ENCODE peak calls at places on chromosome 16, in nine cellular contexts. One of them, this sample, is unnamed.

GRCh38 chr16:69115361-69115760 is 9.9 kb downstream of the HAS3 start:
- DNase-seq in CD8-positive, alpha-beta memory T cell: no peak
- DNase-seq in amygdala: no peak
- DNase-seq in RWPE1: no peak
- DNase-seq in T-helper 17 cell: no peak
- DNase-seq in caudate nucleus: no peak
- DNase-seq in stimulated activated CD4-positive, alpha-beta T cell treated with anti-CD3 and anti-CD28 coated beads, TNF-alpha, amount 100 ng/mL, for 24 hours: no peak
- DNase-seq in SK-N-SH: no peak
- DNase-seq in H7: peak
- DNase-seq in this sample: no peak

GRCh38 chr16:81744911-81745310 is 34.2 kb upstream of the PLCG2 start:
- DNase-seq in amygdala: no peak
- DNase-seq in H7: no peak
- DNase-seq in CD8-positive, alpha-beta memory T cell: no peak
- DNase-seq in T-helper 17 cell: no peak
- DNase-seq in SK-N-SH: no peak
- DNase-seq in RWPE1: no peak
- DNase-seq in stimulated activated CD4-positive, alpha-beta T cell treated with anti-CD3 and anti-CD28 coated beads, TNF-alpha, amount 100 ng/mL, for 24 hours: no peak
- DNase-seq in caudate nucleus: no peak
- DNase-seq in this sample: no peak

GRCh38 chr16:56558024-56558747 is 6.7 kb upstream of the MT4 start:
- DNase-seq in H7: no peak
- DNase-seq in T-helper 17 cell: no peak
- DNase-seq in SK-N-SH: peak
- DNase-seq in CD8-positive, alpha-beta memory T cell: no peak
- DNase-seq in RWPE1: peak
- DNase-seq in amygdala: no peak
- DNase-seq in stimulated activated CD4-positive, alpha-beta T cell treated with anti-CD3 and anti-CD28 coated beads, TNF-alpha, amount 100 ng/mL, for 24 hours: no peak
- DNase-seq in caudate nucleus: peak
- DNase-seq in this sample: no peak

GRCh38 chr16:17082126-17082882 is 388.5 kb downstream of the XYLT1 start:
- DNase-seq in T-helper 17 cell: no peak
- DNase-seq in CD8-positive, alpha-beta memory T cell: no peak
- DNase-seq in RWPE1: no peak
- DNase-seq in H7: no peak
- DNase-seq in amygdala: no peak
- DNase-seq in caudate nucleus: no peak
- DNase-seq in SK-N-SH: no peak
- DNase-seq in stimulated activated CD4-positive, alpha-beta T cell treated with anti-CD3 and anti-CD28 coated beads, TNF-alpha, amount 100 ng/mL, for 24 hours: no peak
- DNase-seq in this sample: no peak

GRCh38 chr16:88768041-88768876 is 16.8 kb downstream of the PIEZO1 start:
- DNase-seq in H7: no peak
- DNase-seq in stimulated activated CD4-positive, alpha-beta T cell treated with anti-CD3 and anti-CD28 coated beads, TNF-alpha, amount 100 ng/mL, for 24 hours: no peak
- DNase-seq in T-helper 17 cell: no peak
- DNase-seq in CD8-positive, alpha-beta memory T cell: no peak
- DNase-seq in caudate nucleus: peak
- DNase-seq in SK-N-SH: peak
- DNase-seq in RWPE1: no peak
- DNase-seq in amygdala: no peak
- DNase-seq in this sample: no peak

GRCh38 chr16:89712476-89712805 is 8.3 kb downstream of the VPS9D1 start:
- DNase-seq in T-helper 17 cell: no peak
- DNase-seq in caudate nucleus: no peak
- DNase-seq in SK-N-SH: peak
- DNase-seq in amygdala: no peak
- DNase-seq in CD8-positive, alpha-beta memory T cell: no peak
- DNase-seq in H7: no peak
- DNase-seq in stimulated activated CD4-positive, alpha-beta T cell treated with anti-CD3 and anti-CD28 coated beads, TNF-alpha, amount 100 ng/mL, for 24 hours: no peak
- DNase-seq in RWPE1: no peak
- DNase-seq in this sample: no peak

GRCh38 chr16:59021751-59022150 is 287.6 kb upstream of the GOT2 start:
- DNase-seq in CD8-positive, alpha-beta memory T cell: no peak
- DNase-seq in caudate nucleus: no peak
- DNase-seq in T-helper 17 cell: no peak
- DNase-seq in RWPE1: peak
- DNase-seq in H7: no peak
- DNase-seq in stimulated activated CD4-positive, alpha-beta T cell treated with anti-CD3 and anti-CD28 coated beads, TNF-alpha, amount 100 ng/mL, for 24 hours: no peak
- DNase-seq in amygdala: no peak
- DNase-seq in SK-N-SH: no peak
- DNase-seq in this sample: peak

GRCh38 chr16:88337538-88337937 is 45.2 kb upstream of the ZNF469 start:
- DNase-seq in amygdala: no peak
- DNase-seq in SK-N-SH: no peak
- DNase-seq in caudate nucleus: no peak
- DNase-seq in T-helper 17 cell: no peak
- DNase-seq in CD8-positive, alpha-beta memory T cell: no peak
- DNase-seq in RWPE1: no peak
- DNase-seq in stimulated activated CD4-positive, alpha-beta T cell treated with anti-CD3 and anti-CD28 coated beads, TNF-alpha, amount 100 ng/mL, for 24 hours: no peak
- DNase-seq in H7: no peak
- DNase-seq in this sample: no peak

GRCh38 chr16:56625140-56625942 is at the start of gene MT1E:
- DNase-seq in H7: peak
- DNase-seq in caudate nucleus: peak
- DNase-seq in stimulated activated CD4-positive, alpha-beta T cell treated with anti-CD3 and anti-CD28 coated beads, TNF-alpha, amount 100 ng/mL, for 24 hours: peak
- DNase-seq in T-helper 17 cell: no peak
- DNase-seq in amygdala: no peak
- DNase-seq in SK-N-SH: peak
- DNase-seq in RWPE1: peak
- DNase-seq in CD8-positive, alpha-beta memory T cell: no peak
- DNase-seq in this sample: peak

GRCh38 chr16:59385953-59386352 is 651.8 kb upstream of the GOT2 start:
- DNase-seq in caudate nucleus: no peak
- DNase-seq in stimulated activated CD4-positive, alpha-beta T cell treated with anti-CD3 and anti-CD28 coated beads, TNF-alpha, amount 100 ng/mL, for 24 hours: no peak
- DNase-seq in H7: no peak
- DNase-seq in SK-N-SH: no peak
- DNase-seq in RWPE1: no peak
- DNase-seq in T-helper 17 cell: no peak
- DNase-seq in amygdala: no peak
- DNase-seq in CD8-positive, alpha-beta memory T cell: no peak
- DNase-seq in this sample: no peak

GRCh38 chr16:78220571-78220970 is 121.1 kb downstream of the WWOX start:
- DNase-seq in T-helper 17 cell: no peak
- DNase-seq in stimulated activated CD4-positive, alpha-beta T cell treated with anti-CD3 and anti-CD28 coated beads, TNF-alpha, amount 100 ng/mL, for 24 hours: no peak
- DNase-seq in H7: no peak
- DNase-seq in amygdala: no peak
- DNase-seq in RWPE1: no peak
- DNase-seq in SK-N-SH: no peak
- DNase-seq in caudate nucleus: no peak
- DNase-seq in CD8-positive, alpha-beta memory T cell: no peak
- DNase-seq in this sample: no peak

GRCh38 chr16:12131755-12132154 is 155.2 kb downstream of the SNX29 start:
- DNase-seq in SK-N-SH: no peak
- DNase-seq in caudate nucleus: no peak
- DNase-seq in stimulated activated CD4-positive, alpha-beta T cell treated with anti-CD3 and anti-CD28 coated beads, TNF-alpha, amount 100 ng/mL, for 24 hours: no peak
- DNase-seq in H7: no peak
- DNase-seq in RWPE1: no peak
- DNase-seq in CD8-positive, alpha-beta memory T cell: no peak
- DNase-seq in amygdala: no peak
- DNase-seq in T-helper 17 cell: no peak
- DNase-seq in this sample: no peak

GRCh38 chr16:30358577-30358936 is 3.4 kb upstream of the CD2BP2 start:
- DNase-seq in H7: no peak
- DNase-seq in SK-N-SH: no peak
- DNase-seq in CD8-positive, alpha-beta memory T cell: no peak
- DNase-seq in T-helper 17 cell: no peak
- DNase-seq in amygdala: no peak
- DNase-seq in RWPE1: no peak
- DNase-seq in caudate nucleus: no peak
- DNase-seq in stimulated activated CD4-positive, alpha-beta T cell treated with anti-CD3 and anti-CD28 coated beads, TNF-alpha, amount 100 ng/mL, for 24 hours: no peak
- DNase-seq in this sample: no peak

GRCh38 chr16:53511403-53512280 is 8.6 kb upstream of the AKTIP start:
- DNase-seq in amygdala: no peak
- DNase-seq in T-helper 17 cell: no peak
- DNase-seq in CD8-positive, alpha-beta memory T cell: no peak
- DNase-seq in SK-N-SH: no peak
- DNase-seq in H7: no peak
- DNase-seq in RWPE1: no peak
- DNase-seq in caudate nucleus: no peak
- DNase-seq in stimulated activated CD4-positive, alpha-beta T cell treated with anti-CD3 and anti-CD28 coated beads, TNF-alpha, amount 100 ng/mL, for 24 hours: no peak
- DNase-seq in this sample: peak

GRCh38 chr16:67966549-67967182 is 1.8 kb downstream of the SLC12A4 start:
- DNase-seq in RWPE1: no peak
- DNase-seq in CD8-positive, alpha-beta memory T cell: no peak
- DNase-seq in amygdala: no peak
- DNase-seq in caudate nucleus: no peak
- DNase-seq in T-helper 17 cell: no peak
- DNase-seq in SK-N-SH: no peak
- DNase-seq in stimulated activated CD4-positive, alpha-beta T cell treated with anti-CD3 and anti-CD28 coated beads, TNF-alpha, amount 100 ng/mL, for 24 hours: no peak
- DNase-seq in H7: peak
- DNase-seq in this sample: peak

GRCh38 chr16:51522902-51523301 is 371.8 kb upstream of the SALL1 start:
- DNase-seq in T-helper 17 cell: no peak
- DNase-seq in stimulated activated CD4-positive, alpha-beta T cell treated with anti-CD3 and anti-CD28 coated beads, TNF-alpha, amount 100 ng/mL, for 24 hours: no peak
- DNase-seq in caudate nucleus: no peak
- DNase-seq in amygdala: no peak
- DNase-seq in RWPE1: no peak
- DNase-seq in SK-N-SH: no peak
- DNase-seq in CD8-positive, alpha-beta memory T cell: no peak
- DNase-seq in H7: no peak
- DNase-seq in this sample: no peak

GRCh38 chr16:21339269-21339641 is 61.2 kb upstream of the CRYM start:
- DNase-seq in caudate nucleus: no peak
- DNase-seq in amygdala: no peak
- DNase-seq in RWPE1: no peak
- DNase-seq in SK-N-SH: no peak
- DNase-seq in CD8-positive, alpha-beta memory T cell: no peak
- DNase-seq in stimulated activated CD4-positive, alpha-beta T cell treated with anti-CD3 and anti-CD28 coated beads, TNF-alpha, amount 100 ng/mL, for 24 hours: no peak
- DNase-seq in H7: no peak
- DNase-seq in T-helper 17 cell: no peak
- DNase-seq in this sample: no peak

GRCh38 chr16:71726491-71727319 is 2.2 kb upstream of the PHLPP2 start:
- DNase-seq in H7: no peak
- DNase-seq in stimulated activated CD4-positive, alpha-beta T cell treated with anti-CD3 and anti-CD28 coated beads, TNF-alpha, amount 100 ng/mL, for 24 hours: no peak
- DNase-seq in amygdala: no peak
- DNase-seq in CD8-positive, alpha-beta memory T cell: no peak
- DNase-seq in SK-N-SH: no peak
- DNase-seq in caudate nucleus: no peak
- DNase-seq in RWPE1: no peak
- DNase-seq in T-helper 17 cell: no peak
- DNase-seq in this sample: no peak

GRCh38 chr16:48000622-48001021 is 155.2 kb downstream of the ABCC12 start:
- DNase-seq in T-helper 17 cell: no peak
- DNase-seq in SK-N-SH: no peak
- DNase-seq in RWPE1: no peak
- DNase-seq in caudate nucleus: no peak
- DNase-seq in H7: no peak
- DNase-seq in CD8-positive, alpha-beta memory T cell: no peak
- DNase-seq in stimulated activated CD4-positive, alpha-beta T cell treated with anti-CD3 and anti-CD28 coated beads, TNF-alpha, amount 100 ng/mL, for 24 hours: no peak
- DNase-seq in amygdala: no peak
- DNase-seq in this sample: no peak

GRCh38 chr16:73768786-73769203 is 527.8 kb upstream of the PSMD7 start:
- DNase-seq in CD8-positive, alpha-beta memory T cell: no peak
- DNase-seq in RWPE1: no peak
- DNase-seq in caudate nucleus: no peak
- DNase-seq in SK-N-SH: no peak
- DNase-seq in H7: no peak
- DNase-seq in stimulated activated CD4-positive, alpha-beta T cell treated with anti-CD3 and anti-CD28 coated beads, TNF-alpha, amount 100 ng/mL, for 24 hours: no peak
- DNase-seq in amygdala: no peak
- DNase-seq in T-helper 17 cell: no peak
- DNase-seq in this sample: no peak

GRCh38 chr16:49856741-49857330 is 924 bp upstream of the ZNF423 start:
- DNase-seq in T-helper 17 cell: no peak
- DNase-seq in SK-N-SH: peak
- DNase-seq in CD8-positive, alpha-beta memory T cell: no peak
- DNase-seq in caudate nucleus: peak
- DNase-seq in amygdala: peak
- DNase-seq in stimulated activated CD4-positive, alpha-beta T cell treated with anti-CD3 and anti-CD28 coated beads, TNF-alpha, amount 100 ng/mL, for 24 hours: no peak
- DNase-seq in H7: peak
- DNase-seq in RWPE1: peak
- DNase-seq in this sample: peak

GRCh38 chr16:680967-681745 is 946 bp downstream of the STUB1 start:
- DNase-seq in amygdala: no peak
- DNase-seq in T-helper 17 cell: no peak
- DNase-seq in H7: peak
- DNase-seq in CD8-positive, alpha-beta memory T cell: no peak
- DNase-seq in SK-N-SH: no peak
- DNase-seq in RWPE1: no peak
- DNase-seq in caudate nucleus: no peak
- DNase-seq in stimulated activated CD4-positive, alpha-beta T cell treated with anti-CD3 and anti-CD28 coated beads, TNF-alpha, amount 100 ng/mL, for 24 hours: no peak
- DNase-seq in this sample: peak

GRCh38 chr16:53220585-53220984 is 165.8 kb downstream of the CHD9 start:
- DNase-seq in H7: peak
- DNase-seq in SK-N-SH: peak
- DNase-seq in stimulated activated CD4-positive, alpha-beta T cell treated with anti-CD3 and anti-CD28 coated beads, TNF-alpha, amount 100 ng/mL, for 24 hours: no peak
- DNase-seq in caudate nucleus: no peak
- DNase-seq in RWPE1: no peak
- DNase-seq in CD8-positive, alpha-beta memory T cell: no peak
- DNase-seq in T-helper 17 cell: no peak
- DNase-seq in amygdala: no peak
- DNase-seq in this sample: no peak

GRCh38 chr16:82070656-82071369 is 35.8 kb downstream of the HSD17B2 start:
- DNase-seq in H7: no peak
- DNase-seq in stimulated activated CD4-positive, alpha-beta T cell treated with anti-CD3 and anti-CD28 coated beads, TNF-alpha, amount 100 ng/mL, for 24 hours: no peak
- DNase-seq in RWPE1: peak
- DNase-seq in CD8-positive, alpha-beta memory T cell: no peak
- DNase-seq in SK-N-SH: no peak
- DNase-seq in amygdala: no peak
- DNase-seq in caudate nucleus: no peak
- DNase-seq in T-helper 17 cell: no peak
- DNase-seq in this sample: peak

GRCh38 chr16:48250520-48251278 is 3.4 kb upstream of the ABCC11 start:
- DNase-seq in SK-N-SH: peak
- DNase-seq in stimulated activated CD4-positive, alpha-beta T cell treated with anti-CD3 and anti-CD28 coated beads, TNF-alpha, amount 100 ng/mL, for 24 hours: no peak
- DNase-seq in T-helper 17 cell: no peak
- DNase-seq in amygdala: no peak
- DNase-seq in caudate nucleus: no peak
- DNase-seq in H7: no peak
- DNase-seq in RWPE1: no peak
- DNase-seq in CD8-positive, alpha-beta memory T cell: no peak
- DNase-seq in this sample: no peak

GRCh38 chr16:70782237-70782636 is 18.7 kb downstream of the VAC14 start:
- DNase-seq in caudate nucleus: no peak
- DNase-seq in H7: no peak
- DNase-seq in T-helper 17 cell: no peak
- DNase-seq in amygdala: no peak
- DNase-seq in stimulated activated CD4-positive, alpha-beta T cell treated with anti-CD3 and anti-CD28 coated beads, TNF-alpha, amount 100 ng/mL, for 24 hours: no peak
- DNase-seq in RWPE1: no peak
- DNase-seq in CD8-positive, alpha-beta memory T cell: no peak
- DNase-seq in SK-N-SH: no peak
- DNase-seq in this sample: no peak

GRCh38 chr16:88528902-88529318 is 41.3 kb upstream of the ZC3H18 start:
- DNase-seq in SK-N-SH: no peak
- DNase-seq in H7: no peak
- DNase-seq in amygdala: no peak
- DNase-seq in T-helper 17 cell: no peak
- DNase-seq in CD8-positive, alpha-beta memory T cell: no peak
- DNase-seq in stimulated activated CD4-positive, alpha-beta T cell treated with anti-CD3 and anti-CD28 coated beads, TNF-alpha, amount 100 ng/mL, for 24 hours: no peak
- DNase-seq in RWPE1: no peak
- DNase-seq in caudate nucleus: no peak
- DNase-seq in this sample: no peak

GRCh38 chr16:81181013-81181720 is 57.3 kb upstream of the BCO1 start:
- DNase-seq in RWPE1: peak
- DNase-seq in caudate nucleus: no peak
- DNase-seq in H7: peak
- DNase-seq in T-helper 17 cell: no peak
- DNase-seq in stimulated activated CD4-positive, alpha-beta T cell treated with anti-CD3 and anti-CD28 coated beads, TNF-alpha, amount 100 ng/mL, for 24 hours: no peak
- DNase-seq in amygdala: no peak
- DNase-seq in SK-N-SH: no peak
- DNase-seq in CD8-positive, alpha-beta memory T cell: no peak
- DNase-seq in this sample: peak

GRCh38 chr16:30927789-30928378 is 4.5 kb downstream of the FBXL19 start:
- DNase-seq in amygdala: no peak
- DNase-seq in H7: peak
- DNase-seq in RWPE1: no peak
- DNase-seq in stimulated activated CD4-positive, alpha-beta T cell treated with anti-CD3 and anti-CD28 coated beads, TNF-alpha, amount 100 ng/mL, for 24 hours: no peak
- DNase-seq in T-helper 17 cell: no peak
- DNase-seq in CD8-positive, alpha-beta memory T cell: no peak
- DNase-seq in caudate nucleus: peak
- DNase-seq in SK-N-SH: peak
- DNase-seq in this sample: peak

GRCh38 chr16:69417537-69418199 is 6.8 kb upstream of the CYB5B start:
- DNase-seq in stimulated activated CD4-positive, alpha-beta T cell treated with anti-CD3 and anti-CD28 coated beads, TNF-alpha, amount 100 ng/mL, for 24 hours: no peak
- DNase-seq in RWPE1: no peak
- DNase-seq in caudate nucleus: peak
- DNase-seq in amygdala: no peak
- DNase-seq in H7: peak
- DNase-seq in T-helper 17 cell: no peak
- DNase-seq in SK-N-SH: no peak
- DNase-seq in CD8-positive, alpha-beta memory T cell: no peak
- DNase-seq in this sample: peak

GRCh38 chr16:24801761-24802302 is 43.9 kb upstream of the SLC5A11 start:
- DNase-seq in stimulated activated CD4-positive, alpha-beta T cell treated with anti-CD3 and anti-CD28 coated beads, TNF-alpha, amount 100 ng/mL, for 24 hours: no peak
- DNase-seq in H7: no peak
- DNase-seq in T-helper 17 cell: no peak
- DNase-seq in amygdala: no peak
- DNase-seq in CD8-positive, alpha-beta memory T cell: no peak
- DNase-seq in SK-N-SH: no peak
- DNase-seq in RWPE1: no peak
- DNase-seq in caudate nucleus: no peak
- DNase-seq in this sample: no peak